ENCODE peak calls at places on chromosomes 4 and X, in ten cellular contexts. One of them, this sample, is unnamed.

GRCh38 chrX:119406739-119407138 is 7.6 kb downstream of the SLC25A43 start:
- DNase-seq in Peyer's patch: no peak
- DNase-seq in A549: no peak
- DNase-seq in epithelial cell of esophagus: no peak
- DNase-seq in neuronal stem cell: no peak
- DNase-seq in A673: no peak
- DNase-seq in heart left ventricle: no peak
- DNase-seq in breast epithelium: no peak
- DNase-seq in cardiac muscle cell: no peak
- DNase-seq in thoracic aorta: no peak
- DNase-seq in this sample: no peak

GRCh38 chr4:1206299-1207156 is 34.1 kb upstream of the SPON2 start:
- DNase-seq in Peyer's patch: no peak
- DNase-seq in A549: no peak
- DNase-seq in epithelial cell of esophagus: no peak
- DNase-seq in neuronal stem cell: no peak
- DNase-seq in A673: no peak
- DNase-seq in heart left ventricle: peak
- DNase-seq in breast epithelium: no peak
- DNase-seq in cardiac muscle cell: no peak
- DNase-seq in thoracic aorta: peak
- DNase-seq in this sample: peak

GRCh38 chr4:107115185-107115847 is 79.2 kb upstream of the DKK2 start:
- DNase-seq in Peyer's patch: no peak
- DNase-seq in A549: no peak
- DNase-seq in epithelial cell of esophagus: no peak
- DNase-seq in neuronal stem cell: no peak
- DNase-seq in A673: peak
- DNase-seq in heart left ventricle: no peak
- DNase-seq in breast epithelium: no peak
- DNase-seq in cardiac muscle cell: no peak
- DNase-seq in thoracic aorta: no peak
- DNase-seq in this sample: no peak

GRCh38 chr4:148962539-148963290 is 520.5 kb upstream of the NR3C2 start:
- DNase-seq in Peyer's patch: no peak
- DNase-seq in A549: no peak
- DNase-seq in epithelial cell of esophagus: peak
- DNase-seq in neuronal stem cell: no peak
- DNase-seq in A673: no peak
- DNase-seq in heart left ventricle: no peak
- DNase-seq in breast epithelium: no peak
- DNase-seq in cardiac muscle cell: no peak
- DNase-seq in thoracic aorta: no peak
- DNase-seq in this sample: no peak

GRCh38 chr4:107709916-107710315 is 10.1 kb downstream of the PAPSS1 start:
- DNase-seq in Peyer's patch: no peak
- DNase-seq in A549: no peak
- DNase-seq in epithelial cell of esophagus: peak
- DNase-seq in neuronal stem cell: no peak
- DNase-seq in A673: peak
- DNase-seq in heart left ventricle: no peak
- DNase-seq in breast epithelium: no peak
- DNase-seq in cardiac muscle cell: no peak
- DNase-seq in thoracic aorta: no peak
- DNase-seq in this sample: no peak

GRCh38 chr4:23219779-23220408 is 527.2 kb downstream of the GBA3 start:
- DNase-seq in Peyer's patch: no peak
- DNase-seq in A549: no peak
- DNase-seq in epithelial cell of esophagus: no peak
- DNase-seq in neuronal stem cell: no peak
- DNase-seq in A673: no peak
- DNase-seq in heart left ventricle: no peak
- DNase-seq in breast epithelium: no peak
- DNase-seq in cardiac muscle cell: no peak
- DNase-seq in thoracic aorta: no peak
- DNase-seq in this sample: no peak

GRCh38 chrX:30990361-30990760 is 81.5 kb downstream of the FTHL17 start:
- DNase-seq in Peyer's patch: no peak
- DNase-seq in A549: no peak
- DNase-seq in epithelial cell of esophagus: peak
- DNase-seq in neuronal stem cell: no peak
- DNase-seq in A673: no peak
- DNase-seq in heart left ventricle: no peak
- DNase-seq in breast epithelium: no peak
- DNase-seq in cardiac muscle cell: no peak
- DNase-seq in thoracic aorta: no peak
- DNase-seq in this sample: no peak

GRCh38 chr4:110501826-110502225 is 25.9 kb downstream of the ENPEP start:
- DNase-seq in Peyer's patch: no peak
- DNase-seq in A549: no peak
- DNase-seq in epithelial cell of esophagus: no peak
- DNase-seq in neuronal stem cell: no peak
- DNase-seq in A673: no peak
- DNase-seq in heart left ventricle: no peak
- DNase-seq in breast epithelium: no peak
- DNase-seq in cardiac muscle cell: no peak
- DNase-seq in thoracic aorta: no peak
- DNase-seq in this sample: no peak

GRCh38 chr4:22090655-22091350 is 142.2 kb upstream of the KCNIP4 start:
- DNase-seq in Peyer's patch: no peak
- DNase-seq in A549: no peak
- DNase-seq in epithelial cell of esophagus: no peak
- DNase-seq in neuronal stem cell: no peak
- DNase-seq in A673: no peak
- DNase-seq in heart left ventricle: no peak
- DNase-seq in breast epithelium: no peak
- DNase-seq in cardiac muscle cell: peak
- DNase-seq in thoracic aorta: no peak
- DNase-seq in this sample: no peak

GRCh38 chr4:8910822-8911310 is 39.2 kb upstream of the HMX1 start:
- DNase-seq in Peyer's patch: no peak
- DNase-seq in A549: no peak
- DNase-seq in epithelial cell of esophagus: no peak
- DNase-seq in neuronal stem cell: no peak
- DNase-seq in A673: no peak
- DNase-seq in heart left ventricle: no peak
- DNase-seq in breast epithelium: no peak
- DNase-seq in cardiac muscle cell: no peak
- DNase-seq in thoracic aorta: no peak
- DNase-seq in this sample: no peak

GRCh38 chr4:127618427-127618826 is 14.3 kb upstream of the INTU start:
- DNase-seq in Peyer's patch: no peak
- DNase-seq in A549: no peak
- DNase-seq in epithelial cell of esophagus: no peak
- DNase-seq in neuronal stem cell: no peak
- DNase-seq in A673: no peak
- DNase-seq in heart left ventricle: no peak
- DNase-seq in breast epithelium: no peak
- DNase-seq in cardiac muscle cell: no peak
- DNase-seq in thoracic aorta: no peak
- DNase-seq in this sample: no peak

GRCh38 chr4:127624176-127624575 is 8.6 kb upstream of the INTU start:
- DNase-seq in Peyer's patch: no peak
- DNase-seq in A549: no peak
- DNase-seq in epithelial cell of esophagus: no peak
- DNase-seq in neuronal stem cell: no peak
- DNase-seq in A673: no peak
- DNase-seq in heart left ventricle: no peak
- DNase-seq in breast epithelium: no peak
- DNase-seq in cardiac muscle cell: no peak
- DNase-seq in thoracic aorta: no peak
- DNase-seq in this sample: no peak

GRCh38 chr4:127622621-127622922 is 10.2 kb upstream of the INTU start:
- DNase-seq in Peyer's patch: no peak
- DNase-seq in A549: peak
- DNase-seq in epithelial cell of esophagus: no peak
- DNase-seq in neuronal stem cell: no peak
- DNase-seq in A673: peak
- DNase-seq in heart left ventricle: peak
- DNase-seq in breast epithelium: peak
- DNase-seq in cardiac muscle cell: no peak
- DNase-seq in thoracic aorta: no peak
- DNase-seq in this sample: no peak

GRCh38 chr4:127622923-127623754 is 9.6 kb upstream of the INTU start:
- DNase-seq in Peyer's patch: no peak
- DNase-seq in A549: peak
- DNase-seq in epithelial cell of esophagus: peak
- DNase-seq in neuronal stem cell: peak
- DNase-seq in A673: peak
- DNase-seq in heart left ventricle: no peak
- DNase-seq in breast epithelium: no peak
- DNase-seq in cardiac muscle cell: peak
- DNase-seq in thoracic aorta: no peak
- DNase-seq in this sample: no peak

DNA sequence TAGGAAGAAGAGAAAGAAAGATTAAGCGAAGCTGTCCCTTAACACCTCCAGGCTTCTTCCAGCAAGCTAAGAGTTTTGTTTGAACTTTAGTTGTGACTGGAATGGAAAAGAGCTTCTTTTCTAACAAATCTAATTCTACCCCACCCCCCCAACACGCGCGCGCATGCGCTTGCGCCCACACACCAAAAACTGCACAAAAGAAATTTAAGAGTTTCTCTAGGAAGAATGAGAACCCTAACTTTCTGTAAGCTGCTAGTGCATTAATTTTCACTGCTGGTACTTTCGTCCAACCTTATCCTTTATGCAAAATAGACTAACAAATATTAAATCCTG is 9.0 kb upstream of the INTU start:
- DNase-seq in Peyer's patch: no peak
- DNase-seq in A549: peak
- DNase-seq in epithelial cell of esophagus: no peak
- DNase-seq in neuronal stem cell: no peak
- DNase-seq in A673: peak
- DNase-seq in heart left ventricle: no peak
- DNase-seq in breast epithelium: no peak
- DNase-seq in cardiac muscle cell: no peak
- DNase-seq in thoracic aorta: no peak
- DNase-seq in this sample: no peak
- H3K4me3 ChIP-seq in Peyer's patch: peak
- H3K4me3 ChIP-seq in A549: peak
- H3K4me3 ChIP-seq in epithelial cell of esophagus: peak
- H3K4me3 ChIP-seq in neuronal stem cell: peak
- H3K4me3 ChIP-seq in A673: peak
- H3K4me3 ChIP-seq in heart left ventricle: peak
- H3K4me3 ChIP-seq in breast epithelium: peak
- H3K4me3 ChIP-seq in cardiac muscle cell: peak
- H3K4me3 ChIP-seq in thoracic aorta: peak
- H3K4me3 ChIP-seq in this sample: peak

DNA sequence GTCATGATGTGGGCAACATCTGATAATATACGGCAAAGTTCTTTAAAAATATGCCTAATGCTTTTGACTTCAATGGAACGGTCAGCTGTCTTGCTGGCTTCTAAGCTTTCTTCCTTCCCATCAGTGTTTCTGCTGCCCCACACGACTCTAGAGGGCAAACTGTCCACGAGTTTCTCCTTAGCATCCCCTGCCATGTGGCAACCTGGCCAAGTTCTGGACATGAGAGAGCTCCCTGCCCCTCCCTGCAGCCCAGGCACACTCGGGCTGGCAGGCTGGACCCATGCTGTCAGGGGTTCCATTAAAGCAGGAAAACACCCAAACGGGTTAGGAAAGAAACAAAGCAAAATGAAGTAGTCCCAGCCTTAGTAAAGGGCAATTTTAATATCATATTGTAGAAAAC is 38.8 kb downstream of the KDR start:
- DNase-seq in Peyer's patch: no peak
- DNase-seq in A549: no peak
- DNase-seq in epithelial cell of esophagus: no peak
- DNase-seq in neuronal stem cell: no peak
- DNase-seq in A673: no peak
- DNase-seq in heart left ventricle: no peak
- DNase-seq in breast epithelium: no peak
- DNase-seq in cardiac muscle cell: no peak
- DNase-seq in thoracic aorta: no peak
- DNase-seq in this sample: no peak
- H3K4me3 ChIP-seq in Peyer's patch: no peak
- H3K4me3 ChIP-seq in A549: no peak
- H3K4me3 ChIP-seq in epithelial cell of esophagus: no peak
- H3K4me3 ChIP-seq in neuronal stem cell: no peak
- H3K4me3 ChIP-seq in A673: no peak
- H3K4me3 ChIP-seq in heart left ventricle: no peak
- H3K4me3 ChIP-seq in breast epithelium: no peak
- H3K4me3 ChIP-seq in cardiac muscle cell: no peak
- H3K4me3 ChIP-seq in thoracic aorta: no peak
- H3K4me3 ChIP-seq in this sample: no peak

GRCh38 chrX:3465017-3465416 is 118.6 kb upstream of the MXRA5 start:
- DNase-seq in Peyer's patch: no peak
- DNase-seq in A549: no peak
- DNase-seq in epithelial cell of esophagus: no peak
- DNase-seq in neuronal stem cell: no peak
- DNase-seq in A673: no peak
- DNase-seq in heart left ventricle: no peak
- DNase-seq in breast epithelium: no peak
- DNase-seq in cardiac muscle cell: no peak
- DNase-seq in thoracic aorta: no peak
- DNase-seq in this sample: no peak

DNA sequence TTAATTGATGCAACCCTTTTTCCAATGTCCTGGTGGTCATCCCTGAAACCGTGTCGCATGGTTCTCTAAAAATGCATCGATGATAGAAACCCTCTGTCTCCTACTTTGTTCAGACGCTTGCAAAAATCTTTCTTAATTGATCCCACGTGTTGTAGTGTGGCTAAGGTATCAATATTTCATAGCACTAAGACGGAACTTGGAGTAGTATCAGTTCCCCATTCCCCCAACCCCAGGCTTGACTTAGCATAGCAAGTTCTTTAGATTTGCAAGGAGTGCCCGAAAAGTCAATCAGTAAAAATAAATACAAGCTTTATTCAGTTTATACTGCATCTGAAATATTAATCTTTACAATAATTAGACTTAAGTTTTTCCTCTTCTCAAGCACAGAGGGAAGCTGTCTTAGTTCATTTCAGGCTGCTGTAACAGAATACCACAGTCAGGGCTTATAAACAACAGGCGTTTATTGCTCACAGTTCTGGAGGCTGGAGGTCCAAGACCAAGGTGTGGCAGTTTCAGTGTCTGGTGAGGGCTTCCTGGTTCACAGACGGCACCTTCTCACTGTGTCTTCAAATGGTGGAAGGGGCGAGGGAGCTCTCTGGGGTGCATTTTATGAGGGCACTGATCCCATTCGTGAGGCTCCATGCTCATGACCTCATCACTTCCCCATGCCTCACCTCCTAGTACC is 115.5 kb upstream of the MXRA5 start:
- DNase-seq in Peyer's patch: no peak
- DNase-seq in A549: no peak
- DNase-seq in epithelial cell of esophagus: no peak
- DNase-seq in neuronal stem cell: no peak
- DNase-seq in A673: no peak
- DNase-seq in heart left ventricle: no peak
- DNase-seq in breast epithelium: no peak
- DNase-seq in cardiac muscle cell: no peak
- DNase-seq in thoracic aorta: no peak
- DNase-seq in this sample: no peak
- H3K4me3 ChIP-seq in Peyer's patch: no peak
- H3K4me3 ChIP-seq in A549: no peak
- H3K4me3 ChIP-seq in epithelial cell of esophagus: no peak
- H3K4me3 ChIP-seq in neuronal stem cell: no peak
- H3K4me3 ChIP-seq in A673: peak
- H3K4me3 ChIP-seq in heart left ventricle: no peak
- H3K4me3 ChIP-seq in breast epithelium: no peak
- H3K4me3 ChIP-seq in cardiac muscle cell: no peak
- H3K4me3 ChIP-seq in thoracic aorta: no peak
- H3K4me3 ChIP-seq in this sample: no peak

GRCh38 chrX:43973249-43973672 is at the start of gene NDP:
- DNase-seq in Peyer's patch: no peak
- DNase-seq in A549: no peak
- DNase-seq in epithelial cell of esophagus: peak
- DNase-seq in neuronal stem cell: no peak
- DNase-seq in A673: peak
- DNase-seq in heart left ventricle: no peak
- DNase-seq in breast epithelium: no peak
- DNase-seq in cardiac muscle cell: peak
- DNase-seq in thoracic aorta: no peak
- DNase-seq in this sample: no peak
- H3K4me3 ChIP-seq in Peyer's patch: peak
- H3K4me3 ChIP-seq in A549: no peak
- H3K4me3 ChIP-seq in epithelial cell of esophagus: peak
- H3K4me3 ChIP-seq in neuronal stem cell: no peak
- H3K4me3 ChIP-seq in A673: peak
- H3K4me3 ChIP-seq in heart left ventricle: peak
- H3K4me3 ChIP-seq in breast epithelium: peak
- H3K4me3 ChIP-seq in cardiac muscle cell: peak
- H3K4me3 ChIP-seq in thoracic aorta: peak
- H3K4me3 ChIP-seq in this sample: peak